ENCODE peak calls at places on chromosome 12, in eight cellular contexts. M is PC-3, Q is GM23338, F is SK-N-SH, H is HCT116, J is GM23248, A is OCI-LY7, Z is MM.1S. R is an unnamed sample.

GRCh38 chr12:46559311-46559710 is 186.7 kb upstream of the SLC38A2 start:
- DNase-seq in M (no peak), Q (no peak), F (no peak), Z (no peak), A (no peak), J (peak; percentile 72), H (no peak), R (no peak)

GRCh38 chr12:9940370-9940769 is 8.2 kb upstream of the CLEC2A start:
- DNase-seq in M (peak; percentile 35), J (peak; percentile 26), Z (peak; percentile 63), A (peak; percentile 12), Q (peak; percentile 52), F (no peak), H (no peak), R (peak; percentile 15)

GRCh38 chr12:124241776-124242528 is 52.9 kb upstream of the RFLNA start:
- DNase-seq in F (no peak), Z (no peak), M (no peak), J (no peak), A (no peak), H (no peak), Q (peak; percentile 24), R (no peak)

GRCh38 chr12:9404469-9405260 is 196.5 kb upstream of the PZP start:
- DNase-seq in Q (no peak), F (peak; percentile 60), Z (no peak), H (no peak), J (peak; percentile 13), M (no peak), A (no peak), R (peak; percentile 19)

GRCh38 chr12:25829192-25829591 is 129.3 kb upstream of the RASSF8 start:
- DNase-seq in A (no peak), F (no peak), Q (no peak), H (no peak), M (peak; percentile 99), Z (no peak), J (peak; percentile 98), R (peak; percentile 40)

GRCh38 chr12:47184813-47185212 is 105.1 kb upstream of the AMIGO2 start:
- DNase-seq in H (no peak), M (peak; percentile 84), Z (no peak), J (no peak), F (no peak), A (no peak), Q (no peak), R (peak; percentile 19)

GRCh38 chr12:46711756-46712155 is 114.0 kb downstream of the SLC38A4 start:
- DNase-seq in F (no peak), J (peak; percentile 49), A (no peak), Q (no peak), Z (no peak), M (no peak), H (no peak), R (no peak)

GRCh38 chr12:46946137-46946536 is 120.3 kb upstream of the SLC38A4 start:
- DNase-seq in A (no peak), H (no peak), J (peak; percentile 90), F (no peak), Q (no peak), M (peak; percentile 82), Z (no peak), R (no peak)

GRCh38 chr12:94980577-94980976 is 22.9 kb downstream of the NDUFA12 start:
- DNase-seq in Q (no peak), F (peak; percentile 21), Z (no peak), H (no peak), J (peak; percentile 39), A (peak; percentile 34), M (peak; percentile 2), R (peak; percentile 37)

GRCh38 chr12:124617615-124618014 is 50.2 kb upstream of the NCOR2 start:
- DNase-seq in Q (no peak), J (no peak), Z (no peak), A (no peak), H (no peak), F (peak; percentile 90), M (no peak), R (no peak)

GRCh38 chr12:128784030-128784770 is 39.6 kb downstream of the SLC15A4 start:
- DNase-seq in F (no peak), Q (no peak), M (peak; percentile 34), A (no peak), Z (no peak), H (no peak), J (peak; percentile 47), R (no peak)

GRCh38 chr12:86257173-86257572 is 982 bp upstream of the MGAT4C start:
- DNase-seq in F (no peak), Z (no peak), Q (no peak), H (no peak), A (no peak), M (no peak), J (no peak), R (no peak)

GRCh38 chr12:3977621-3978020 is 104.4 kb upstream of the PARP11 start:
- DNase-seq in Z (no peak), F (no peak), M (no peak), A (no peak), H (no peak), J (no peak), Q (no peak), R (no peak)

GRCh38 chr12:47079365-47079893 is at the start of gene PCED1B:
- DNase-seq in J (peak; percentile 85), F (peak; percentile 33), Q (peak; percentile 74), A (peak; percentile 38), M (peak; percentile 80), Z (peak; percentile 69), H (no peak), R (peak; percentile 83)

GRCh38 chr12:52813885-52814709 is at the start of gene KRT4:
- DNase-seq in M (peak; percentile 61), F (no peak), J (peak; percentile 22), Q (no peak), H (no peak), A (no peak), Z (no peak), R (peak; percentile 38)

GRCh38 chr12:3257411-3257810 is 180.2 kb downstream of the TSPAN9 start:
- DNase-seq in H (no peak), A (no peak), Q (no peak), F (no peak), M (no peak), J (no peak), Z (no peak), R (no peak)

GRCh38 chr12:59080101-59080500 is 159.8 kb upstream of the LRIG3 start:
- DNase-seq in Z (no peak), A (no peak), F (no peak), M (no peak), J (no peak), Q (no peak), H (no peak), R (no peak)

GRCh38 chr12:105836235-105836634 is 302.5 kb downstream of the NUAK1 start:
- DNase-seq in Z (no peak), H (no peak), Q (no peak), J (no peak), A (no peak), F (no peak), M (no peak), R (no peak)

GRCh38 chr12:24499151-24500146 is 449.5 kb downstream of the BCAT1 start:
- DNase-seq in F (no peak), H (no peak), J (peak; percentile 17), A (no peak), Q (no peak), Z (no peak), M (no peak), R (peak; percentile 9)

GRCh38 chr12:116821291-116821690 is 60.0 kb downstream of the HRK start:
- DNase-seq in H (no peak), Q (peak; percentile 26), M (no peak), A (no peak), J (no peak), F (no peak), Z (no peak), R (no peak)

DNA sequence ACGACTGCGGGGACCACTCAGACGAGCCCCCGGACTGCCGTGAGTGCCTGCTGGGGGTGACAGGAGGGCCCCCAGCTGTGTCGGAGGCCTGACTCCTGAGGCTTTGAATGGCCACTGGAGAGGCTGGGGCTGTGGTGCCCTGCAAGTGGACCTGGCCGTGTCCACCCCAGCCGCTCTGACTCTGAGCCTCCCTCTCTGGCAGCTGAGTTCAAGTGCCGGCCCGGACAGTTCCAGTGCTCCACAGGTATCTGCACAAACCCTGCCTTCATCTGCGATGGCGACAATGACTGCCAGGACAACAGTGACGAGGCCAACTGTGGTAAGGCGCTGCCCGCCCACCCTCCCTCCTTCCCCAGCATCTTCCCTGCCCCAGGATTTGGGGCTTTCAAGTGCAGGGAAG is 16.1 kb upstream of the NXPH4 start:
- DNase-seq in Z (no peak), J (no peak), A (no peak), H (no peak), Q (no peak), F (no peak), M (no peak), R (no peak)
- TF ChIP-seq EZH2phosphoT487 in Z (no peak), J (no peak), A (no peak), H (no peak), Q (no peak), F (no peak), M (no peak), R (no peak)

DNA sequence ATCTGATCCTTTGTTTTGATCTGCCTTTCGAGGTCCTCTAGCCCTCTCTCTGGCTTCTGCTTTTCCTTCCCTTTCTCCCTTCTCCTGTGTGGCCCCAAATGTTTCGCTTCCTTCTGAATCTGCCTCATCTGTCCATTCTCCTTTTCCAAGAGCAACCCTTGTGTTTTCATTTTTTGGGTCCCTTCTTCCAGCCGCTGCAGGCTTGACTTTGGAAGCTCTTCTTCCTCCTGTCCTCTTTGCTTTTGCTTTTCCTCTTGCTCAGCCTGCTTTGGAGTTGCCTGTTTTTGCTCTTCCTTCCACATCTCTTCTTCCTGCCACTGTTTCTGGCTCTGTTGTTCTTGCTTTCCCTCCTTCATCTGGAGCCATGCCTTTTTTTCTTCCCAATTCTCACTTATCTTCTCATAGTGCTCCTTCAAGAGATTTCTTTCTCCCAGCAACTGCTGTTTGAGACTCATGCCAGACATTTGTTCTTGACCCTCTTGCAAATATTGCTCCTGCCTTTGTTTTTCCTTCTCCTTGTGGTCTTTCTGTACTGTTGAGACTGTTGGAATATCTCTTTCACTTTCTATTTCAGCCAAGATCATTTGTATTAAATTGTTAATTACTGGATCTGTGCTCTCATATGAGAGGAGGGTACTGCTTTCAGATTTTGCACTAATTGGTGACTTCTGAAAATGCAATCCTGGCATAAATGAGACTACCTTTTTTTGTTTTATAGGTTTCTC is 42.4 kb downstream of the FAM186A start:
- DNase-seq in J (no peak), M (no peak), A (no peak), Q (no peak), F (no peak), Z (no peak), H (no peak), R (no peak)
- H3K27ac ChIP-seq in J (no peak overlapping the region), M (no peak overlapping the region), A (no peak overlapping the region), Q (no peak overlapping the region), F (no peak overlapping the region), Z (no peak overlapping the region), H (no peak overlapping the region), R (no peak overlapping the region)

GRCh38 chr12:126084480-126084879 is 1019.2 kb downstream of the AACS start:
- DNase-seq in Q (no peak), Z (no peak), F (no peak), J (no peak), A (no peak), M (peak; percentile 4), H (no peak), R (no peak)
- H2AFZ ChIP-seq in Q (no peak overlapping the region), Z (no peak overlapping the region), F (no peak overlapping the region), J (no peak overlapping the region), A (no peak overlapping the region), M (no peak overlapping the region), H (no peak overlapping the region), R (no peak overlapping the region)

DNA sequence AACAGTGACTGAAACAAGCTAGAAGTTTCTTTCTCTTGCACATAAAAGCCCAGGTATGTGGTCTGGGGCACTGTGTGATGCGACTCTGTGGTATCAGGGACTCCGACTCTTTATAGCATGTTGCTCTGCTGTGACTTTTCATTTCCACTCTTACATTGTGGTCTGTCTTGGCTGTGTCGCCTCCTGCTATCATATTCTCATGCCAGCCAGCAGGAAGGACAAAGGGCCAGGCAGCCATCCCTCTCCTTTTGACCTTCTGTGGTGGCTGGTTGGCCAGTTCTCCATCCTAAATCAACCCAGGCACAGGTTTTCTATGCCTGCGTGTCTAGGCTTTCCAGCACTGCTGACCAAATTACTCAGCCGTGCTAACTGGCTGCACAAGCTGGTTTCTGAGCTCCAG is 8.0 kb downstream of the ACAD10 start:
- DNase-seq in H (no peak), J (no peak), Q (no peak), M (no peak), F (no peak), A (no peak), Z (no peak), R (no peak)
- TF ChIP-seq EZH2phosphoT487 in H (no peak), J (no peak), Q (no peak), M (no peak), F (no peak), A (no peak), Z (no peak), R (no peak)